ENCODE peak calls at places on chromosome 1, in seven cellular contexts. J, O, N, K, V, E and Z are unnamed samples.

GRCh38 chr1:196723325-196724185 is 51.1 kb upstream of the CFHR3 start:
- DNase-seq in J (peak), E (peak), N (peak), V (peak), O (peak), K (no peak), Z (no peak)

GRCh38 chr1:35691571-35692220 is 27.0 kb downstream of the C1orf216 start:
- DNase-seq in N (no peak), V (no peak), E (no peak), K (no peak), O (no peak), J (no peak), Z (no peak)

GRCh38 chr1:205480349-205481278 is 23.9 kb upstream of the CDK18 start:
- DNase-seq in K (no peak), O (no peak), V (no peak), J (peak), N (no peak), E (no peak), Z (peak)

GRCh38 chr1:62325696-62326095 is 6.5 kb upstream of the KANK4 start:
- DNase-seq in O (no peak), K (no peak), E (no peak), N (peak), J (no peak), V (no peak), Z (no peak)

GRCh38 chr1:93304716-93305138 is 41.0 kb upstream of the DR1 start:
- DNase-seq in J (peak), E (peak), K (peak), N (peak), V (peak), O (no peak), Z (peak)

GRCh38 chr1:19622204-19622603 is 21.9 kb upstream of the NBL1 start:
- DNase-seq in V (no peak), N (peak), J (no peak), E (no peak), K (peak), O (no peak), Z (no peak)

GRCh38 chr1:244680667-244681066 is 27.7 kb downstream of the DESI2 start:
- DNase-seq in J (no peak), V (no peak), E (no peak), K (no peak), N (no peak), O (no peak), Z (no peak)

GRCh38 chr1:54955359-54955758 is 25.1 kb upstream of the TMEM61 start:
- DNase-seq in N (peak), V (no peak), K (no peak), J (no peak), O (no peak), E (no peak), Z (no peak)

GRCh38 chr1:46160212-46160611 is 14.7 kb upstream of the TSPAN1 start:
- DNase-seq in J (no peak), E (no peak), O (no peak), K (no peak), V (no peak), N (no peak), Z (no peak)

GRCh38 chr1:186806477-186806876 is 22.3 kb upstream of the PLA2G4A start:
- DNase-seq in O (no peak), N (peak), E (peak), J (no peak), K (no peak), V (peak), Z (no peak)

GRCh38 chr1:9326596-9326995 is 33.9 kb downstream of the SPSB1 start:
- DNase-seq in N (no peak), V (no peak), E (peak), J (no peak), K (no peak), O (no peak), Z (no peak)

GRCh38 chr1:207803678-207804077 is 51.8 kb downstream of the CD46 start:
- DNase-seq in E (peak), N (no peak), V (no peak), O (no peak), J (no peak), K (peak), Z (no peak)

GRCh38 chr1:42223036-42223435 is 58.5 kb upstream of the GUCA2A start:
- DNase-seq in J (no peak), V (no peak), E (no peak), N (no peak), O (no peak), K (no peak), Z (no peak)

GRCh38 chr1:156074661-156075060 is 7.6 kb downstream of the MEX3A start:
- DNase-seq in O (no peak), K (no peak), V (peak), N (no peak), J (no peak), E (peak), Z (no peak)

GRCh38 chr1:26539722-26540121 is 10.2 kb downstream of the RPS6KA1 start:
- DNase-seq in E (no peak), K (no peak), O (no peak), J (no peak), N (no peak), V (no peak), Z (no peak)